ENCODE peak calls at places on chromosomes 2 and 18, in eight cellular contexts. One of them, this sample, is unnamed.

GRCh38 chr18:56221195-56222065 is 417.0 kb downstream of the TXNL1 start:
- DNase-seq in WERI-Rb-1: peak; percentile 70
- DNase-seq in GM12878: no peak
- DNase-seq in brain microvascular endothelial cell: no peak
- DNase-seq in neural crest cell: no peak
- DNase-seq in PC-9: no peak
- DNase-seq in fibroblast of the aortic adventitia: no peak
- DNase-seq in tibial nerve: no peak
- DNase-seq in this sample: no peak

GRCh38 chr2:207870814-207871213 is 101.1 kb upstream of the FZD5 start:
- DNase-seq in WERI-Rb-1: no peak
- DNase-seq in GM12878: no peak
- DNase-seq in brain microvascular endothelial cell: no peak
- DNase-seq in neural crest cell: no peak
- DNase-seq in PC-9: no peak
- DNase-seq in fibroblast of the aortic adventitia: no peak
- DNase-seq in tibial nerve: no peak
- DNase-seq in this sample: no peak

GRCh38 chr2:74327205-74327604 is 16.0 kb downstream of the SLC4A5 start:
- DNase-seq in WERI-Rb-1: peak; percentile 65
- DNase-seq in GM12878: no peak
- DNase-seq in brain microvascular endothelial cell: no peak
- DNase-seq in neural crest cell: no peak
- DNase-seq in PC-9: no peak
- DNase-seq in fibroblast of the aortic adventitia: no peak
- DNase-seq in tibial nerve: no peak
- DNase-seq in this sample: no peak

GRCh38 chr2:48852938-48853337 is 97.4 kb upstream of the LHCGR start:
- DNase-seq in WERI-Rb-1: no peak
- DNase-seq in GM12878: no peak
- DNase-seq in brain microvascular endothelial cell: no peak
- DNase-seq in neural crest cell: no peak
- DNase-seq in PC-9: no peak
- DNase-seq in fibroblast of the aortic adventitia: no peak
- DNase-seq in tibial nerve: no peak
- DNase-seq in this sample: peak; percentile 66

GRCh38 chr2:30293303-30293912 is 62.1 kb downstream of the LBH start:
- DNase-seq in WERI-Rb-1: no peak
- DNase-seq in GM12878: no peak
- DNase-seq in brain microvascular endothelial cell: peak; percentile 66
- DNase-seq in neural crest cell: no peak
- DNase-seq in PC-9: peak; percentile 48
- DNase-seq in fibroblast of the aortic adventitia: peak; percentile 77
- DNase-seq in tibial nerve: no peak
- DNase-seq in this sample: peak; percentile 17

GRCh38 chr2:189285351-189285750 is 105.8 kb upstream of the COL5A2 start:
- DNase-seq in WERI-Rb-1: no peak
- DNase-seq in GM12878: no peak
- DNase-seq in brain microvascular endothelial cell: peak; percentile 34
- DNase-seq in neural crest cell: no peak
- DNase-seq in PC-9: no peak
- DNase-seq in fibroblast of the aortic adventitia: no peak
- DNase-seq in tibial nerve: no peak
- DNase-seq in this sample: peak; percentile 70

GRCh38 chr2:57180042-57180567 is 866.5 kb upstream of the VRK2 start:
- DNase-seq in WERI-Rb-1: no peak
- DNase-seq in GM12878: no peak
- DNase-seq in brain microvascular endothelial cell: peak; percentile 79
- DNase-seq in neural crest cell: no peak
- DNase-seq in PC-9: peak; percentile 4
- DNase-seq in fibroblast of the aortic adventitia: peak; percentile 17
- DNase-seq in tibial nerve: no peak
- DNase-seq in this sample: peak; percentile 79

GRCh38 chr2:106192752-106193490 is 1.2 kb downstream of the UXS1 start:
- DNase-seq in WERI-Rb-1: peak; percentile 32
- DNase-seq in GM12878: peak; percentile 47
- DNase-seq in brain microvascular endothelial cell: peak; percentile 77
- DNase-seq in neural crest cell: peak; percentile 4
- DNase-seq in PC-9: peak; percentile 41
- DNase-seq in fibroblast of the aortic adventitia: peak; percentile 92
- DNase-seq in tibial nerve: peak; percentile 15
- DNase-seq in this sample: peak; percentile 98

GRCh38 chr2:70855679-70856078 is 20.1 kb upstream of the CD207 start:
- DNase-seq in WERI-Rb-1: no peak
- DNase-seq in GM12878: no peak
- DNase-seq in brain microvascular endothelial cell: no peak
- DNase-seq in neural crest cell: no peak
- DNase-seq in PC-9: no peak
- DNase-seq in fibroblast of the aortic adventitia: no peak
- DNase-seq in tibial nerve: no peak
- DNase-seq in this sample: peak; percentile 29

GRCh38 chr2:56709181-56709580 is 525.4 kb downstream of the CCDC85A start:
- DNase-seq in WERI-Rb-1: no peak
- DNase-seq in GM12878: no peak
- DNase-seq in brain microvascular endothelial cell: no peak
- DNase-seq in neural crest cell: no peak
- DNase-seq in PC-9: no peak
- DNase-seq in fibroblast of the aortic adventitia: peak; percentile 20
- DNase-seq in tibial nerve: no peak
- DNase-seq in this sample: no peak

GRCh38 chr2:176175729-176176074 is 12.8 kb upstream of the HOXD1 start:
- DNase-seq in WERI-Rb-1: no peak
- DNase-seq in GM12878: no peak
- DNase-seq in brain microvascular endothelial cell: no peak
- DNase-seq in neural crest cell: no peak
- DNase-seq in PC-9: no peak
- DNase-seq in fibroblast of the aortic adventitia: no peak
- DNase-seq in tibial nerve: no peak
- DNase-seq in this sample: no peak

GRCh38 chr2:237927986-237928385 is 38.8 kb upstream of the UBE2F start:
- DNase-seq in WERI-Rb-1: no peak
- DNase-seq in GM12878: no peak
- DNase-seq in brain microvascular endothelial cell: no peak
- DNase-seq in neural crest cell: no peak
- DNase-seq in PC-9: peak; percentile 49
- DNase-seq in fibroblast of the aortic adventitia: no peak
- DNase-seq in tibial nerve: no peak
- DNase-seq in this sample: no peak

GRCh38 chr2:101518470-101519172 is 43.7 kb upstream of the RFX8 start:
- DNase-seq in WERI-Rb-1: peak; percentile 59
- DNase-seq in GM12878: no peak
- DNase-seq in brain microvascular endothelial cell: peak; percentile 52
- DNase-seq in neural crest cell: peak; percentile 5
- DNase-seq in PC-9: peak; percentile 52
- DNase-seq in fibroblast of the aortic adventitia: peak; percentile 66
- DNase-seq in tibial nerve: no peak
- DNase-seq in this sample: peak; percentile 75
- TF ChIP-seq CTCF in WERI-Rb-1: peak; percentile 59
- TF ChIP-seq CTCF in GM12878: no peak
- TF ChIP-seq CTCF in brain microvascular endothelial cell: peak; percentile 63
- TF ChIP-seq CTCF in neural crest cell: peak; percentile 43
- TF ChIP-seq CTCF in PC-9: peak; percentile 55
- TF ChIP-seq CTCF in fibroblast of the aortic adventitia: peak; percentile 47
- TF ChIP-seq CTCF in tibial nerve: peak; percentile 43
- TF ChIP-seq CTCF in this sample: peak; percentile 61

GRCh38 chr18:11506871-11507270 is 102.5 kb upstream of the SLC35G4 start:
- DNase-seq in WERI-Rb-1: no peak
- DNase-seq in GM12878: no peak
- DNase-seq in brain microvascular endothelial cell: peak; percentile 32
- DNase-seq in neural crest cell: no peak
- DNase-seq in PC-9: no peak
- DNase-seq in fibroblast of the aortic adventitia: peak; percentile 19
- DNase-seq in tibial nerve: no peak
- DNase-seq in this sample: peak; percentile 35

GRCh38 chr18:11516988-11517630 is 92.3 kb upstream of the SLC35G4 start:
- DNase-seq in WERI-Rb-1: no peak
- DNase-seq in GM12878: no peak
- DNase-seq in brain microvascular endothelial cell: no peak
- DNase-seq in neural crest cell: no peak
- DNase-seq in PC-9: no peak
- DNase-seq in fibroblast of the aortic adventitia: peak; percentile 53
- DNase-seq in tibial nerve: no peak
- DNase-seq in this sample: no peak

GRCh38 chr18:11511434-11512095 is 97.8 kb upstream of the SLC35G4 start:
- DNase-seq in WERI-Rb-1: no peak
- DNase-seq in GM12878: peak; percentile 39
- DNase-seq in brain microvascular endothelial cell: no peak
- DNase-seq in neural crest cell: no peak
- DNase-seq in PC-9: no peak
- DNase-seq in fibroblast of the aortic adventitia: no peak
- DNase-seq in tibial nerve: no peak
- DNase-seq in this sample: no peak

GRCh38 chr18:11514267-11514666 is 95.1 kb upstream of the SLC35G4 start:
- DNase-seq in WERI-Rb-1: no peak
- DNase-seq in GM12878: no peak
- DNase-seq in brain microvascular endothelial cell: no peak
- DNase-seq in neural crest cell: no peak
- DNase-seq in PC-9: no peak
- DNase-seq in fibroblast of the aortic adventitia: no peak
- DNase-seq in tibial nerve: no peak
- DNase-seq in this sample: no peak

DNA sequence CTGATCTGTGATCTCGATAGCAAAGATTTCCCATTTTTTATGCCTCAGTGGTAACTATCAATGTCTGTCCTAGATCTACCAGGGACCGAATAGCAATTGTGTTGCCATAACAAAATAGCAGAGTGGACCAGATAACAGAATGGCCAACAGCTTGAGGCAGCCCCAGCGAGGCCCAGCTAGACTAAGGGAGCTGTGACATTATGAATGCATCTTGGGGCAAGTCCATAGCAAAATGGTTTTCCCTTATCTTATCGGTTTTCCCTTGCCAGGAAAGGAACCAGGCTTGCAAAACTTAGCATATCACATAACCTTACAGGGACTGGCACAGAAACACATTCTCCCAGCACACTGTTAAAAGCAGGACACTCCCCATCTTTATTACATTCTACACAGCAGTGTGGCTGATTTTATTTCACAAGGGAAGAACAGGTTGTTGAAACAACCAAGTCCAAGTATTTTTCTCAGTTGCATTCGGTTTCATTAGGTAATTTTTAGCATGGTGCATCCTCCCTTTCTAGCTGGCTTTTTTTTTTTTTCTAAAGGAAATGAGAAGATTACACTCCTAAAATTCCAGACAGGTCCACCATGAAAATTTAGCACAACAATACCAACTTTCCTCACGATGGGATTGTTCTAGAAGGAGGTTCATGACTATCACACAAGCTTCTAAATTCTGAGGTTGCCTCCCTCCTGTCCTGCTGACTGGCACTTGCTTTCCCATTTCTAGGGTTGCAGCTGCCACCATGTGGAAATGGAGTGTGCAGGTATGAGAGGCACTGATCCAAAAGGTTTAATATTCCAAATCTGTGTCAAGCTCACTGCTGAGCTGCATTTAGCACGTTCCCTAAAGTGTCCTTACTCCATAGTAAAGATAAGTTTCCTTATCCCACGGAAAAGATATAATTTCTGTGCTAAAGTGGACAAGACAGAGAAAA is 97.0 kb upstream of the SLC35G4 start:
- DNase-seq in WERI-Rb-1: no peak
- DNase-seq in GM12878: no peak
- DNase-seq in brain microvascular endothelial cell: peak; percentile 22
- DNase-seq in neural crest cell: no peak
- DNase-seq in PC-9: no peak
- DNase-seq in fibroblast of the aortic adventitia: peak; percentile 51
- DNase-seq in tibial nerve: no peak
- DNase-seq in this sample: peak; percentile 68
- TF ChIP-seq CTCF in WERI-Rb-1: peak; percentile 47
- TF ChIP-seq CTCF in GM12878: peak; percentile 30
- TF ChIP-seq CTCF in brain microvascular endothelial cell: peak; percentile 55
- TF ChIP-seq CTCF in neural crest cell: no peak
- TF ChIP-seq CTCF in PC-9: no peak
- TF ChIP-seq CTCF in fibroblast of the aortic adventitia: no peak
- TF ChIP-seq CTCF in tibial nerve: no peak
- TF ChIP-seq CTCF in this sample: peak; percentile 67

DNA sequence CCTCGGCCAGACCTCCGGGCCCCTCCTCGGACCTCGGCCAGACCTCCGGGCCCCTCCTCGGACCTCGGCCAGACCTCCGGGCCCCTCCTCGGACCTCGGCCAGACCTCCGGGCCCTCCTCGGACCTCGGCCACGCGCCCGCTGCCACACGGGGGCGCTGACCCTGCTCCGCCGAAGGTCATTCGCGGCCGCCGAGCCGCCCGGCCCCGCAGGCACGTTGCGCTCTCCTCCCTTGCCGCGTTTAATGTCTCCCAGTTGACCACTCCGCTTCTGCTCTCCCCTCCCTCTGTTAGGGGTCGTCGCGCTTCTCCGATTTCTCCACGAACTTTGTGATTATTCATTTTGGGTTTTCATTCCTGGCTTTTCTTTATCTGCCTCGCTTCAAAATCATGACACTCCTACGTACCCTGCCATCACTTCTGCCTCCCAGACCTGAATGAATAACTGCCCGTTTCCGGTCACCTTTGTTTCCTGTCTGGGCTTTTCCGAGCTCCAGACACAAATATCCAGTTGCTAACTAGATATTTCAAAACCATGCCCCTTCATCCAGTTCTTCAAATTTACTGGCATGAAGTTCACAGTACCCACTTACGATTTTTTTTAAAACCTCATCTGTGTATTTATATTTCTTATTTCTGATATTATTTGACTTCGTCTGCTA is 14.8 kb upstream of the COLEC12 start:
- DNase-seq in WERI-Rb-1: no peak
- DNase-seq in GM12878: no peak
- DNase-seq in brain microvascular endothelial cell: no peak
- DNase-seq in neural crest cell: no peak
- DNase-seq in PC-9: no peak
- DNase-seq in fibroblast of the aortic adventitia: no peak
- DNase-seq in tibial nerve: no peak
- DNase-seq in this sample: no peak
- TF ChIP-seq CTCF in WERI-Rb-1: no peak
- TF ChIP-seq CTCF in GM12878: no peak
- TF ChIP-seq CTCF in brain microvascular endothelial cell: no peak
- TF ChIP-seq CTCF in neural crest cell: no peak
- TF ChIP-seq CTCF in PC-9: no peak
- TF ChIP-seq CTCF in fibroblast of the aortic adventitia: no peak
- TF ChIP-seq CTCF in tibial nerve: no peak
- TF ChIP-seq CTCF in this sample: no peak

GRCh38 chr2:96264086-96264485 is 1.7 kb downstream of the TMEM127 start:
- DNase-seq in WERI-Rb-1: no peak
- DNase-seq in GM12878: no peak
- DNase-seq in brain microvascular endothelial cell: no peak
- DNase-seq in neural crest cell: no peak
- DNase-seq in PC-9: no peak
- DNase-seq in fibroblast of the aortic adventitia: peak; percentile 46
- DNase-seq in tibial nerve: no peak
- DNase-seq in this sample: peak; percentile 45

GRCh38 chr2:96265349-96265839 is 403 bp downstream of the TMEM127 start:
- DNase-seq in WERI-Rb-1: peak; percentile 75
- DNase-seq in GM12878: no peak
- DNase-seq in brain microvascular endothelial cell: no peak
- DNase-seq in neural crest cell: peak; percentile 42
- DNase-seq in PC-9: peak; percentile 56
- DNase-seq in fibroblast of the aortic adventitia: peak; percentile 11
- DNase-seq in tibial nerve: peak; percentile 23
- DNase-seq in this sample: no peak

GRCh38 chr2:96267159-96267971 is 1.3 kb downstream of the CIAO1 start:
- DNase-seq in WERI-Rb-1: peak; percentile 69
- DNase-seq in GM12878: no peak
- DNase-seq in brain microvascular endothelial cell: no peak
- DNase-seq in neural crest cell: peak; percentile 26
- DNase-seq in PC-9: peak; percentile 39
- DNase-seq in fibroblast of the aortic adventitia: peak; percentile 31
- DNase-seq in tibial nerve: no peak
- DNase-seq in this sample: peak; percentile 55

GRCh38 chr2:96264656-96265348 is 995 bp downstream of the TMEM127 start:
- DNase-seq in WERI-Rb-1: peak; percentile 67
- DNase-seq in GM12878: no peak
- DNase-seq in brain microvascular endothelial cell: peak; percentile 46
- DNase-seq in neural crest cell: peak; percentile 28
- DNase-seq in PC-9: no peak
- DNase-seq in fibroblast of the aortic adventitia: peak; percentile 44
- DNase-seq in tibial nerve: no peak
- DNase-seq in this sample: peak; percentile 66

GRCh38 chr2:96265840-96266569 is at the start of the genes CIAO1 and TMEM127:
- DNase-seq in WERI-Rb-1: peak; percentile 99
- DNase-seq in GM12878: peak; percentile 90
- DNase-seq in brain microvascular endothelial cell: peak; percentile 98
- DNase-seq in neural crest cell: peak; percentile 95
- DNase-seq in PC-9: peak; percentile 99
- DNase-seq in fibroblast of the aortic adventitia: peak; percentile 96
- DNase-seq in tibial nerve: peak; percentile 94
- DNase-seq in this sample: peak; percentile 99
- TF ChIP-seq CTCF in WERI-Rb-1: peak; percentile 41
- TF ChIP-seq CTCF in GM12878: no peak
- TF ChIP-seq CTCF in brain microvascular endothelial cell: no peak
- TF ChIP-seq CTCF in neural crest cell: peak; percentile 58
- TF ChIP-seq CTCF in PC-9: no peak
- TF ChIP-seq CTCF in fibroblast of the aortic adventitia: peak; percentile 46
- TF ChIP-seq CTCF in tibial nerve: peak; percentile 32
- TF ChIP-seq CTCF in this sample: no peak